ENCODE peak calls at places on chromosome 11, in eight cellular contexts. One of them, this sample, is unnamed.

GRCh38 chr11:67592880-67593624 is 9.4 kb downstream of the GSTP1 start:
- DNase-seq in EL: no peak
- DNase-seq in keratinocyte: no peak
- DNase-seq in KG1: no peak
- DNase-seq in iPS-NIHi11: no peak
- DNase-seq in HS-5: no peak
- DNase-seq in frontal cortex: no peak
- DNase-seq in anterior cingulate cortex: no peak
- DNase-seq in this sample: no peak

GRCh38 chr11:119796363-119797060 is 67.5 kb upstream of the NECTIN1 start:
- DNase-seq in KG1: no peak
- DNase-seq in frontal cortex: no peak
- DNase-seq in keratinocyte: no peak
- DNase-seq in anterior cingulate cortex: no peak
- DNase-seq in HS-5: no peak
- DNase-seq in EL: no peak
- DNase-seq in iPS-NIHi11: peak
- DNase-seq in this sample: no peak

GRCh38 chr11:102452461-102453285 is at the start of gene TMEM123:
- DNase-seq in HS-5: peak
- DNase-seq in anterior cingulate cortex: peak
- DNase-seq in EL: peak
- DNase-seq in keratinocyte: no peak
- DNase-seq in KG1: peak
- DNase-seq in iPS-NIHi11: peak
- DNase-seq in frontal cortex: peak
- DNase-seq in this sample: no peak

GRCh38 chr11:129192150-129192549 is at the start of gene ARHGAP32:
- DNase-seq in EL: no peak
- DNase-seq in KG1: no peak
- DNase-seq in anterior cingulate cortex: no peak
- DNase-seq in keratinocyte: no peak
- DNase-seq in frontal cortex: no peak
- DNase-seq in iPS-NIHi11: no peak
- DNase-seq in HS-5: no peak
- DNase-seq in this sample: no peak

GRCh38 chr11:48012051-48012391 is 31.7 kb downstream of the PTPRJ start:
- DNase-seq in keratinocyte: no peak
- DNase-seq in HS-5: no peak
- DNase-seq in EL: no peak
- DNase-seq in KG1: no peak
- DNase-seq in anterior cingulate cortex: no peak
- DNase-seq in frontal cortex: no peak
- DNase-seq in iPS-NIHi11: no peak
- DNase-seq in this sample: no peak

GRCh38 chr11:76903325-76903724 is 42.6 kb downstream of the ACER3 start:
- DNase-seq in EL: no peak
- DNase-seq in frontal cortex: no peak
- DNase-seq in KG1: no peak
- DNase-seq in iPS-NIHi11: peak
- DNase-seq in HS-5: no peak
- DNase-seq in anterior cingulate cortex: no peak
- DNase-seq in keratinocyte: no peak
- DNase-seq in this sample: no peak

GRCh38 chr11:85961930-85962363 is 106.8 kb downstream of the CCDC83 start:
- DNase-seq in anterior cingulate cortex: no peak
- DNase-seq in EL: no peak
- DNase-seq in HS-5: peak
- DNase-seq in KG1: no peak
- DNase-seq in iPS-NIHi11: no peak
- DNase-seq in frontal cortex: no peak
- DNase-seq in keratinocyte: no peak
- DNase-seq in this sample: no peak

GRCh38 chr11:58796333-58797049 is 48.0 kb downstream of the GLYATL2 start:
- DNase-seq in EL: peak
- DNase-seq in keratinocyte: no peak
- DNase-seq in iPS-NIHi11: no peak
- DNase-seq in anterior cingulate cortex: no peak
- DNase-seq in frontal cortex: no peak
- DNase-seq in KG1: no peak
- DNase-seq in HS-5: no peak
- DNase-seq in this sample: no peak

GRCh38 chr11:15897211-15897960 is 459.0 kb downstream of the SOX6 start:
- DNase-seq in EL: peak
- DNase-seq in anterior cingulate cortex: no peak
- DNase-seq in HS-5: peak
- DNase-seq in KG1: no peak
- DNase-seq in iPS-NIHi11: peak
- DNase-seq in frontal cortex: no peak
- DNase-seq in keratinocyte: no peak
- DNase-seq in this sample: no peak

GRCh38 chr11:133075351-133075750 is 456.9 kb downstream of the OPCML start:
- DNase-seq in KG1: no peak
- DNase-seq in frontal cortex: no peak
- DNase-seq in anterior cingulate cortex: no peak
- DNase-seq in HS-5: no peak
- DNase-seq in keratinocyte: no peak
- DNase-seq in EL: no peak
- DNase-seq in iPS-NIHi11: no peak
- DNase-seq in this sample: no peak

GRCh38 chr11:76260296-76260695 is 54.0 kb upstream of the WNT11 start:
- DNase-seq in iPS-NIHi11: no peak
- DNase-seq in keratinocyte: no peak
- DNase-seq in KG1: no peak
- DNase-seq in HS-5: no peak
- DNase-seq in anterior cingulate cortex: no peak
- DNase-seq in EL: no peak
- DNase-seq in frontal cortex: no peak
- DNase-seq in this sample: no peak

GRCh38 chr11:95229199-95230053 is 1.6 kb downstream of the SESN3 start:
- DNase-seq in EL: no peak
- DNase-seq in iPS-NIHi11: no peak
- DNase-seq in frontal cortex: no peak
- DNase-seq in keratinocyte: no peak
- DNase-seq in KG1: peak
- DNase-seq in anterior cingulate cortex: no peak
- DNase-seq in HS-5: no peak
- DNase-seq in this sample: peak

GRCh38 chr11:133163463-133164419 is 368.6 kb downstream of the OPCML start:
- DNase-seq in keratinocyte: no peak
- DNase-seq in EL: peak
- DNase-seq in KG1: peak
- DNase-seq in HS-5: no peak
- DNase-seq in frontal cortex: peak
- DNase-seq in iPS-NIHi11: peak
- DNase-seq in anterior cingulate cortex: no peak
- DNase-seq in this sample: peak

GRCh38 chr11:71202598-71202944 is 49.8 kb downstream of the SHANK2 start:
- DNase-seq in anterior cingulate cortex: no peak
- DNase-seq in EL: no peak
- DNase-seq in KG1: no peak
- DNase-seq in iPS-NIHi11: no peak
- DNase-seq in frontal cortex: no peak
- DNase-seq in keratinocyte: no peak
- DNase-seq in HS-5: no peak
- DNase-seq in this sample: no peak

GRCh38 chr11:77672276-77672675 is 34.7 kb upstream of the CLNS1A start:
- DNase-seq in frontal cortex: no peak
- DNase-seq in iPS-NIHi11: no peak
- DNase-seq in anterior cingulate cortex: no peak
- DNase-seq in keratinocyte: no peak
- DNase-seq in HS-5: peak
- DNase-seq in KG1: no peak
- DNase-seq in EL: peak
- DNase-seq in this sample: no peak

GRCh38 chr11:65380460-65381126 is 1.9 kb downstream of the SLC25A45 start:
- DNase-seq in KG1: no peak
- DNase-seq in HS-5: no peak
- DNase-seq in keratinocyte: no peak
- DNase-seq in EL: no peak
- DNase-seq in anterior cingulate cortex: no peak
- DNase-seq in frontal cortex: no peak
- DNase-seq in iPS-NIHi11: no peak
- DNase-seq in this sample: no peak

GRCh38 chr11:115199501-115199900 is 304.7 kb downstream of the CADM1 start:
- DNase-seq in keratinocyte: no peak
- DNase-seq in EL: peak
- DNase-seq in KG1: no peak
- DNase-seq in frontal cortex: no peak
- DNase-seq in HS-5: no peak
- DNase-seq in anterior cingulate cortex: no peak
- DNase-seq in iPS-NIHi11: no peak
- DNase-seq in this sample: no peak

GRCh38 chr11:117874910-117875396 is 1.5 kb downstream of the FXYD6 start:
- DNase-seq in iPS-NIHi11: no peak
- DNase-seq in KG1: no peak
- DNase-seq in keratinocyte: no peak
- DNase-seq in EL: no peak
- DNase-seq in frontal cortex: no peak
- DNase-seq in anterior cingulate cortex: no peak
- DNase-seq in HS-5: no peak
- DNase-seq in this sample: no peak

GRCh38 chr11:45087761-45088160 is 58.7 kb upstream of the PRDM11 start:
- DNase-seq in EL: no peak
- DNase-seq in KG1: no peak
- DNase-seq in anterior cingulate cortex: no peak
- DNase-seq in frontal cortex: no peak
- DNase-seq in iPS-NIHi11: no peak
- DNase-seq in keratinocyte: no peak
- DNase-seq in HS-5: no peak
- DNase-seq in this sample: no peak

GRCh38 chr11:34327804-34328631 is 29.8 kb downstream of the ABTB2 start:
- DNase-seq in KG1: no peak
- DNase-seq in HS-5: no peak
- DNase-seq in keratinocyte: no peak
- DNase-seq in EL: no peak
- DNase-seq in frontal cortex: no peak
- DNase-seq in anterior cingulate cortex: no peak
- DNase-seq in iPS-NIHi11: no peak
- DNase-seq in this sample: no peak

GRCh38 chr11:119845756-119846155 is 116.8 kb upstream of the NECTIN1 start:
- DNase-seq in HS-5: no peak
- DNase-seq in anterior cingulate cortex: no peak
- DNase-seq in KG1: no peak
- DNase-seq in EL: no peak
- DNase-seq in frontal cortex: no peak
- DNase-seq in keratinocyte: peak
- DNase-seq in iPS-NIHi11: no peak
- DNase-seq in this sample: no peak

GRCh38 chr11:46345131-46345597 is 2.1 kb upstream of the DGKZ start:
- DNase-seq in EL: no peak
- DNase-seq in KG1: peak
- DNase-seq in anterior cingulate cortex: no peak
- DNase-seq in HS-5: no peak
- DNase-seq in frontal cortex: no peak
- DNase-seq in keratinocyte: peak
- DNase-seq in iPS-NIHi11: no peak
- DNase-seq in this sample: peak

GRCh38 chr11:106724293-106724892 is 293.9 kb downstream of the GUCY1A2 start:
- DNase-seq in iPS-NIHi11: no peak
- DNase-seq in EL: no peak
- DNase-seq in anterior cingulate cortex: no peak
- DNase-seq in HS-5: peak
- DNase-seq in keratinocyte: no peak
- DNase-seq in frontal cortex: no peak
- DNase-seq in KG1: no peak
- DNase-seq in this sample: peak

GRCh38 chr11:87368876-87369480 is 331.2 kb downstream of the TMEM135 start:
- DNase-seq in keratinocyte: no peak
- DNase-seq in iPS-NIHi11: no peak
- DNase-seq in EL: peak
- DNase-seq in frontal cortex: no peak
- DNase-seq in anterior cingulate cortex: no peak
- DNase-seq in HS-5: no peak
- DNase-seq in KG1: no peak
- DNase-seq in this sample: no peak

GRCh38 chr11:128582496-128583366 is 4.6 kb downstream of the ETS1 start:
- DNase-seq in EL: peak
- DNase-seq in KG1: no peak
- DNase-seq in iPS-NIHi11: peak
- DNase-seq in anterior cingulate cortex: no peak
- DNase-seq in keratinocyte: no peak
- DNase-seq in frontal cortex: no peak
- DNase-seq in HS-5: peak
- DNase-seq in this sample: no peak

GRCh38 chr11:57210731-57211335 is 26.2 kb downstream of the APLNR start:
- DNase-seq in anterior cingulate cortex: no peak
- DNase-seq in iPS-NIHi11: no peak
- DNase-seq in KG1: no peak
- DNase-seq in EL: no peak
- DNase-seq in keratinocyte: no peak
- DNase-seq in HS-5: no peak
- DNase-seq in frontal cortex: no peak
- DNase-seq in this sample: no peak

GRCh38 chr11:109728056-109728455 is 306.1 kb downstream of the C11orf87 start:
- DNase-seq in anterior cingulate cortex: no peak
- DNase-seq in HS-5: no peak
- DNase-seq in KG1: no peak
- DNase-seq in frontal cortex: no peak
- DNase-seq in iPS-NIHi11: no peak
- DNase-seq in keratinocyte: no peak
- DNase-seq in EL: peak
- DNase-seq in this sample: peak

GRCh38 chr11:76208438-76208828 is 2.1 kb upstream of the WNT11 start:
- DNase-seq in EL: no peak
- DNase-seq in keratinocyte: no peak
- DNase-seq in anterior cingulate cortex: no peak
- DNase-seq in HS-5: no peak
- DNase-seq in iPS-NIHi11: no peak
- DNase-seq in KG1: no peak
- DNase-seq in frontal cortex: no peak
- DNase-seq in this sample: no peak

GRCh38 chr11:64971421-64972233 is at the start of gene MAJIN:
- DNase-seq in frontal cortex: peak
- DNase-seq in iPS-NIHi11: peak
- DNase-seq in keratinocyte: no peak
- DNase-seq in EL: peak
- DNase-seq in KG1: no peak
- DNase-seq in anterior cingulate cortex: peak
- DNase-seq in HS-5: no peak
- DNase-seq in this sample: no peak

GRCh38 chr11:3214420-3214699 is 4.3 kb downstream of the MRGPRG start:
- DNase-seq in iPS-NIHi11: no peak
- DNase-seq in HS-5: no peak
- DNase-seq in frontal cortex: no peak
- DNase-seq in keratinocyte: no peak
- DNase-seq in EL: no peak
- DNase-seq in anterior cingulate cortex: no peak
- DNase-seq in KG1: no peak
- DNase-seq in this sample: no peak

GRCh38 chr11:75350743-75351540 is 519 bp downstream of the ARRB1 start:
- DNase-seq in KG1: peak
- DNase-seq in iPS-NIHi11: peak
- DNase-seq in keratinocyte: peak
- DNase-seq in EL: no peak
- DNase-seq in anterior cingulate cortex: peak
- DNase-seq in frontal cortex: no peak
- DNase-seq in HS-5: no peak
- DNase-seq in this sample: no peak

GRCh38 chr11:27722945-27723344 is 22.7 kb upstream of the BDNF start:
- DNase-seq in keratinocyte: no peak
- DNase-seq in iPS-NIHi11: peak
- DNase-seq in frontal cortex: peak
- DNase-seq in HS-5: no peak
- DNase-seq in KG1: no peak
- DNase-seq in anterior cingulate cortex: no peak
- DNase-seq in EL: no peak
- DNase-seq in this sample: no peak

GRCh38 chr11:74849525-74850391 is 99.1 kb downstream of the XRRA1 start:
- DNase-seq in KG1: no peak
- DNase-seq in HS-5: peak
- DNase-seq in frontal cortex: no peak
- DNase-seq in EL: peak
- DNase-seq in iPS-NIHi11: peak
- DNase-seq in anterior cingulate cortex: no peak
- DNase-seq in keratinocyte: no peak
- DNase-seq in this sample: no peak